ENCODE peak calls at places on chromosome 17, in nine cellular contexts. F, N, G, T, O, U, H, S and L are unnamed samples.
A peak's percentile ranks its signal among the peaks of the same experiment; 100 is the strongest.

GRCh38 chr17:9594065-9594464 is 17.6 kb downstream of the CFAP52 start:
- DNase-seq in H (no peak), S (no peak), U (no peak), N (no peak), G (no peak), F (no peak), O (no peak), T (no peak), L (no peak)

GRCh38 chr17:40348562-40349476 is 15.7 kb downstream of the GJD3 start:
- DNase-seq in N (no peak), U (no peak), O (peak; percentile 59), H (no peak), S (no peak), T (peak; percentile 68), G (no peak), F (no peak), L (no peak)

GRCh38 chr17:79760197-79760906 is 17.6 kb upstream of the CBX2 start:
- DNase-seq in S (no peak), H (no peak), F (no peak), U (no peak), G (no peak), N (no peak), T (no peak), O (no peak), L (no peak)

GRCh38 chr17:68355093-68355492 is 63.8 kb downstream of the ARSG start:
- DNase-seq in H (no peak), F (no peak), O (no peak), S (no peak), G (no peak), N (no peak), T (no peak), U (no peak), L (no peak)

GRCh38 chr17:50316016-50316587 is 29.8 kb upstream of the XYLT2 start:
- DNase-seq in T (no peak), S (no peak), G (no peak), N (no peak), H (peak; percentile 70), F (no peak), U (no peak), O (no peak), L (peak; percentile 29)

GRCh38 chr17:6098466-6099180 is 28.4 kb downstream of the WSCD1 start:
- DNase-seq in G (no peak), F (no peak), H (no peak), T (peak; percentile 51), S (no peak), O (no peak), U (no peak), N (no peak), L (no peak)

GRCh38 chr17:64608571-64608981 is 53.5 kb downstream of the SMURF2 start:
- DNase-seq in O (no peak), S (no peak), H (no peak), T (no peak), U (no peak), F (no peak), G (no peak), N (no peak), L (no peak)

GRCh38 chr17:6496116-6496481 is 51.8 kb downstream of the PIMREG start:
- DNase-seq in F (no peak), G (no peak), H (no peak), T (no peak), O (no peak), U (no peak), N (peak; percentile 77), S (no peak), L (no peak)

GRCh38 chr17:50916026-50916707 is 50.0 kb upstream of the TOB1 start:
- DNase-seq in N (no peak), G (no peak), S (no peak), H (no peak), F (no peak), O (no peak), T (no peak), U (no peak), L (no peak)

GRCh38 chr17:64418506-64419339 is 28.1 kb upstream of the PECAM1 start:
- DNase-seq in T (peak; percentile 31), U (no peak), S (peak; percentile 63), N (peak; percentile 84), G (no peak), F (no peak), H (peak; percentile 37), O (no peak), L (peak; percentile 68)

GRCh38 chr17:50943575-50943933 is 77.4 kb upstream of the TOB1 start:
- DNase-seq in H (no peak), G (no peak), S (no peak), T (no peak), N (no peak), F (no peak), U (no peak), O (no peak), L (no peak)

GRCh38 chr17:69501591-69502468 is 87.3 kb downstream of the MAP2K6 start:
- DNase-seq in O (no peak), G (peak; percentile 30), H (peak; percentile 39), N (peak; percentile 61), F (no peak), U (no peak), T (peak; percentile 20), S (no peak), L (no peak)

GRCh38 chr17:78525511-78526160 is 51.6 kb downstream of the DNAH17 start:
- DNase-seq in S (no peak), U (no peak), F (no peak), T (no peak), O (no peak), H (no peak), G (no peak), N (no peak), L (no peak)

GRCh38 chr17:76541739-76542450 is 2.1 kb downstream of the PRCD start:
- DNase-seq in F (no peak), U (no peak), T (no peak), G (no peak), S (no peak), N (no peak), H (no peak), O (no peak), L (no peak)

GRCh38 chr17:50815400-50815799 is 20.0 kb upstream of the WFIKKN2 start:
- DNase-seq in F (no peak), S (no peak), U (no peak), H (no peak), G (no peak), N (no peak), T (no peak), O (no peak), L (no peak)

GRCh38 chr17:7862692-7863437 is 5.1 kb downstream of the CYB5D1 start:
- DNase-seq in G (peak; percentile 71), H (peak; percentile 46), S (peak; percentile 58), O (peak; percentile 41), N (peak; percentile 69), T (peak; percentile 71), U (no peak), F (peak; percentile 41), L (no peak)

GRCh38 chr17:39598635-39599005 is 9.1 kb downstream of the NEUROD2 start:
- DNase-seq in T (no peak), S (no peak), G (no peak), U (no peak), F (no peak), H (no peak), N (no peak), O (no peak), L (no peak)

GRCh38 chr17:28118362-28118761 is 75.9 kb downstream of the NLK start:
- DNase-seq in T (no peak), F (no peak), N (no peak), S (no peak), U (no peak), G (no peak), O (no peak), H (no peak), L (no peak)

GRCh38 chr17:48429638-48430586 is at the start of gene SKAP1:
- DNase-seq in N (no peak), U (peak; percentile 50), T (no peak), S (peak; percentile 72), O (no peak), G (no peak), F (peak; percentile 53), H (no peak), L (no peak)

GRCh38 chr17:44374306-44375195 is 10.9 kb upstream of the FAM171A2 start:
- DNase-seq in G (no peak), H (no peak), T (no peak), S (no peak), U (no peak), N (no peak), O (no peak), F (no peak), L (no peak)

GRCh38 chr17:40071720-40072480 is 9.1 kb downstream of the THRA start:
- DNase-seq in T (peak; percentile 92), G (peak; percentile 79), U (no peak), F (no peak), N (no peak), S (no peak), O (peak; percentile 93), H (no peak), L (no peak)

GRCh38 chr17:8785547-8786412 is 13.4 kb downstream of the MFSD6L start:
- DNase-seq in S (peak; percentile 50), U (peak; percentile 7), G (peak; percentile 94), F (peak; percentile 44), H (peak; percentile 43), N (peak; percentile 34), T (peak; percentile 77), O (peak; percentile 41), L (peak; percentile 65)

GRCh38 chr17:27318228-27318627 is 24.3 kb downstream of the WSB1 start:
- DNase-seq in S (no peak), F (no peak), T (no peak), G (no peak), H (no peak), N (no peak), U (no peak), O (no peak), L (no peak)

GRCh38 chr17:82101767-82102679 is 4.0 kb upstream of the FASN start:
- DNase-seq in S (no peak), U (no peak), F (no peak), T (no peak), O (no peak), N (peak; percentile 66), G (no peak), H (no peak), L (no peak)

GRCh38 chr17:83186751-83187421 is 107.5 kb downstream of the METRNL start:
- DNase-seq in G (no peak), H (no peak), N (no peak), U (no peak), F (no peak), T (no peak), O (no peak), S (no peak), L (no peak)

GRCh38 chr17:72158895-72159885 is 38.4 kb downstream of the SOX9 start:
- DNase-seq in S (no peak), T (no peak), H (peak; percentile 27), G (no peak), N (no peak), U (no peak), O (no peak), F (no peak), L (no peak)

GRCh38 chr17:64920419-64921172 is 1.3 kb upstream of the LRRC37A3 start:
- DNase-seq in N (no peak), F (no peak), S (peak; percentile 8), T (no peak), U (no peak), H (no peak), O (no peak), G (no peak), L (no peak)

GRCh38 chr17:61670691-61671090 is 79.7 kb upstream of the NACA2 start:
- DNase-seq in N (no peak), U (no peak), S (no peak), T (no peak), H (no peak), F (no peak), G (no peak), O (no peak), L (no peak)